ENCODE peak calls at places on chromosomes 4 and X, in nine cellular contexts. Z is CD4-positive, alpha-beta T cell; S is brain pericyte; J is M059J; V is Caki2; P is fibroblast of lung; G is dorsolateral prefrontal cortex; K is GOT3; A is anterior cingulate cortex. C is an unnamed sample.

GRCh38 chrX:53073115-53073581 is 9.0 kb upstream of the TSPYL2 start:
- DNase-seq in Z (no peak), S (no peak), J (peak), V (no peak), P (no peak), G (no peak), K (no peak), A (no peak), C (peak)

GRCh38 chr4:102554988-102555387 is 53.8 kb downstream of the NFKB1 start:
- DNase-seq in Z (no peak), S (no peak), J (no peak), V (no peak), P (no peak), G (no peak), K (no peak), A (no peak), C (no peak)

GRCh38 chr4:55397521-55398321 is 2.0 kb downstream of the TMEM165 start:
- DNase-seq in Z (no peak), S (no peak), J (peak), V (peak), P (peak), G (no peak), K (no peak), A (no peak), C (no peak)

GRCh38 chr4:1293981-1294380 is 4.3 kb downstream of the MAEA start:
- DNase-seq in Z (no peak), S (no peak), J (peak), V (no peak), P (no peak), G (no peak), K (no peak), A (no peak), C (no peak)

GRCh38 chr4:28436191-28437080 is 1575.8 kb downstream of the STIM2 start:
- DNase-seq in Z (no peak), S (no peak), J (no peak), V (no peak), P (no peak), G (no peak), K (no peak), A (no peak), C (no peak)

GRCh38 chr4:121977251-121978168 is 25.6 kb upstream of the TRPC3 start:
- DNase-seq in Z (no peak), S (no peak), J (peak), V (no peak), P (peak), G (no peak), K (no peak), A (no peak), C (no peak)

GRCh38 chr4:54902261-54902660 is 223.1 kb downstream of the KDR start:
- DNase-seq in Z (no peak), S (no peak), J (peak), V (no peak), P (no peak), G (no peak), K (no peak), A (no peak), C (no peak)

GRCh38 chr4:14652522-14652921 is 349.8 kb upstream of the CPEB2 start:
- DNase-seq in Z (no peak), S (no peak), J (no peak), V (no peak), P (peak), G (no peak), K (no peak), A (no peak), C (no peak)

GRCh38 chrX:47502591-47503222 is 19.7 kb upstream of the ZNF41 start:
- DNase-seq in Z (no peak), S (no peak), J (no peak), V (no peak), P (peak), G (no peak), K (no peak), A (no peak), C (no peak)

GRCh38 chrX:140765043-140765784 is 55.7 kb downstream of the LINC00632 start:
- DNase-seq in Z (no peak), S (no peak), J (peak), V (peak), P (peak), G (no peak), K (no peak), A (no peak), C (no peak)

GRCh38 chrX:81294101-81294500 is 92.2 kb downstream of the SH3BGRL start:
- DNase-seq in Z (no peak), S (no peak), J (no peak), V (no peak), P (no peak), G (no peak), K (no peak), A (no peak), C (no peak)

GRCh38 chr4:109164011-109164410 is 138.4 kb downstream of the COL25A1 start:
- DNase-seq in Z (no peak), S (no peak), J (no peak), V (no peak), P (no peak), G (no peak), K (no peak), A (no peak), C (no peak)

GRCh38 chr4:77062856-77063255 is 12.9 kb downstream of the CCNI start:
- DNase-seq in Z (no peak), S (no peak), J (no peak), V (no peak), P (no peak), G (no peak), K (no peak), A (no peak), C (no peak)

GRCh38 chr4:155906554-155907247 is 3.2 kb downstream of the TDO2 start:
- DNase-seq in Z (no peak), S (peak), J (peak), V (peak), P (peak), G (no peak), K (peak), A (no peak), C (no peak)

GRCh38 chr4:181592221-181592745 is 650.9 kb upstream of the TENM3 start:
- DNase-seq in Z (no peak), S (no peak), J (peak), V (no peak), P (no peak), G (no peak), K (no peak), A (no peak), C (no peak)

GRCh38 chrX:3262906-3263305 is 83.5 kb downstream of the MXRA5 start:
- DNase-seq in Z (no peak), S (no peak), J (peak), V (peak), P (peak), G (no peak), K (no peak), A (no peak), C (peak)

C was measured in HCT116.